ENCODE peak calls at places on chromosomes 12 and 14, in eight cellular contexts. Y is lower lobe of right lung; T is tibial nerve; Q is PC-9; H is Panc1; P is HepG2; I is mesendoderm; A is effector memory CD4-positive, alpha-beta T cell. F is an unnamed sample. For H3K4me1, the result is how much of the 10 kb centered on the place peaks cover.

GRCh38 chr14:76514599-76514998 is 138.7 kb downstream of the ESRRB start:
- DNase-seq in A (no peak), I (no peak), P (peak), T (no peak), Q (no peak), Y (no peak), H (no peak), F (no peak)

GRCh38 chr12:495466-495865 is 35.7 kb downstream of the B4GALNT3 start:
- DNase-seq in Q (no peak), Y (no peak), A (no peak), P (no peak), I (no peak), T (no peak), H (no peak), F (no peak)

GRCh38 chr12:15932975-15933374 is 21.8 kb downstream of the DERA start:
- DNase-seq in P (no peak), H (no peak), Y (no peak), A (no peak), T (no peak), Q (no peak), I (no peak), F (no peak)

GRCh38 chr14:67187210-67187609 is 2.0 kb upstream of the GARIN2 start:
- DNase-seq in H (peak), A (no peak), T (no peak), I (peak), P (peak), Y (no peak), Q (peak), F (no peak)

GRCh38 chr14:64702493-64703392 is 1.5 kb upstream of the PLEKHG3 start:
- DNase-seq in T (no peak), A (no peak), Y (peak), I (peak), Q (peak), H (no peak), P (no peak), F (peak)

GRCh38 chr12:78571953-78572352 is 292.6 kb upstream of the SYT1 start:
- DNase-seq in Q (no peak), H (no peak), Y (no peak), T (no peak), I (peak), A (no peak), P (no peak), F (no peak)

GRCh38 chr12:121132601-121133481 is at the start of gene P2RX7:
- DNase-seq in H (no peak), I (peak), A (peak), T (peak), Y (peak), Q (peak), P (no peak), F (peak)

GRCh38 chr14:41663478-41663845 is 56.8 kb downstream of the LRFN5 start:
- DNase-seq in Q (no peak), T (no peak), P (no peak), I (peak), Y (no peak), H (no peak), A (no peak), F (no peak)

GRCh38 chr14:50061664-50062437 is 54.5 kb downstream of the VCPKMT start:
- DNase-seq in Y (no peak), A (peak), H (no peak), P (peak), I (peak), Q (peak), T (no peak), F (peak)

GRCh38 chr12:108400900-108401480 is 61.9 kb upstream of the CMKLR1 start:
- DNase-seq in T (no peak), A (no peak), I (no peak), P (no peak), H (no peak), Y (no peak), Q (no peak), F (no peak)

GRCh38 chr12:121278450-121279375 is 17.8 kb downstream of the CAMKK2 start:
- DNase-seq in P (no peak), Y (peak), T (peak), A (no peak), I (no peak), H (no peak), Q (no peak), F (peak)

GRCh38 chr12:113030875-113031525 is 25.5 kb upstream of the DTX1 start:
- DNase-seq in Y (no peak), A (no peak), I (peak), T (peak), Q (peak), H (no peak), P (peak), F (no peak)

GRCh38 chr12:168763-169525 is 45.0 kb downstream of the SLC6A12 start:
- DNase-seq in P (no peak), A (no peak), H (no peak), T (no peak), Y (no peak), I (peak), Q (no peak), F (no peak)

GRCh38 chr12:49674318-49674985 is 32.8 kb downstream of the FMNL3 start:
- DNase-seq in H (no peak), A (no peak), T (peak), I (no peak), Y (no peak), P (no peak), Q (no peak), F (no peak)

GRCh38 chr14:75537071-75537470 is 14.8 kb downstream of the BATF start:
- DNase-seq in Y (no peak), H (no peak), T (no peak), I (no peak), P (no peak), A (no peak), Q (no peak), F (no peak)

GRCh38 chr12:25789520-25789919 is 169.0 kb upstream of the RASSF8 start:
- DNase-seq in A (no peak), Q (no peak), H (no peak), I (peak), Y (no peak), T (peak), P (no peak), F (no peak)

GRCh38 chr14:32608880-32609279 is 279.8 kb downstream of the AKAP6 start:
- DNase-seq in Q (no peak), A (no peak), H (no peak), P (no peak), I (peak), Y (no peak), T (no peak), F (no peak)

GRCh38 chr14:32609388-32609787 is 280.3 kb downstream of the AKAP6 start:
- DNase-seq in T (no peak), P (no peak), A (no peak), I (no peak), Y (no peak), Q (no peak), H (no peak), F (no peak)

GRCh38 chr14:32607399-32607798 is 278.3 kb downstream of the AKAP6 start:
- DNase-seq in H (no peak), Q (no peak), I (no peak), T (no peak), P (no peak), A (no peak), Y (no peak), F (no peak)

GRCh38 chr14:32603992-32604391 is 274.9 kb downstream of the AKAP6 start:
- DNase-seq in A (no peak), P (no peak), I (no peak), T (no peak), Y (no peak), Q (no peak), H (no peak), F (no peak)

DNA sequence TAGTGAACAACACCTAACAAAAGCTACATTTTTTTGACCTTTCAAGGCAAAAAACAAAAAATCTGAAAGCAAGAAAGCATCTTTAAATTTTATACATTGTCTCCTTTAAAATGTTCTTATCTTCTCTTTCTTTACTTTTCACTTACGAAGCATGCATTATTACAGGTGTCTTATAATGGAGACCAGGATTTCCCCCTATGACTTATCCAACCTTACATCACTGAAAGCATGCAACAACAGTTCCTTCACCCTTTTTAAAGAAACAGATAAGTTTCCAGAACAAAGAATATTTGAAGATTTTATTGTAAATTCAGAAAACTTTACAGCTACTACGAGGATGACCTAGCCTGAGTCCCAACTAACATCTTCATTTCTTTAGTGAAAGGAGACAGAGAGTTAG is 277.2 kb downstream of the AKAP6 start:
- DNase-seq in Q (no peak), T (no peak), A (no peak), I (no peak), Y (no peak), P (no peak), H (no peak), F (no peak)
- H3K4me1 ChIP-seq in Q (under half), T (under half), A (under half), I (under half), Y (under half), P (under half), H (under half), F (under half)

DNA sequence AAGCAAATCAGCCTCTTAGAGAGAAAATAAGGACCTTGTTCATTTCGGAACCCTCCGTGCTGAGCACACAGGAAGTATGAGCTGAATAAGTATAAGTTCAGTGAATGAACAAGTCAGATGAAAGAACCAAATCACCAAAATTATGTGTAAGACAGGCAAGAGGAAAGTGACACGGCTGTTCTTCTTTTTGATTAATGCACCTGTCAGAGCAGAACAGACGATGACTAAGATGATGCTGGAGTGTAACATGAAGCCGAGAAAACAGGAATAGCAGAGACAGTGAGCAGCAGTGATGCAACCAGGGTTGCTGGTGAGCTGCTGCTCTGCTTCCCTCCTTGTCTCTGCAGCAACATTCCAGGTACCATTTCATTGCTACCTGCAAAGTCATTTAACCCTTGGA is 861.1 kb downstream of the GALC start:
- DNase-seq in H (no peak), Y (no peak), Q (no peak), T (no peak), A (no peak), P (no peak), I (peak), F (no peak)
- H3K4me1 ChIP-seq in H (under half), Y (under half), Q (under half), T (under half), A (under half), P (under half), I (under half), F (under half)

GRCh38 chr12:46209165-46209564 is 59.7 kb downstream of the SLC38A1 start:
- DNase-seq in Y (no peak), A (no peak), P (no peak), Q (no peak), H (no peak), T (no peak), I (no peak), F (no peak)
- H3K4me1 ChIP-seq in Y (under half), A (half or more), P (under half), Q (under half), H (under half), T (under half), I (under half), F (under half)

DNA sequence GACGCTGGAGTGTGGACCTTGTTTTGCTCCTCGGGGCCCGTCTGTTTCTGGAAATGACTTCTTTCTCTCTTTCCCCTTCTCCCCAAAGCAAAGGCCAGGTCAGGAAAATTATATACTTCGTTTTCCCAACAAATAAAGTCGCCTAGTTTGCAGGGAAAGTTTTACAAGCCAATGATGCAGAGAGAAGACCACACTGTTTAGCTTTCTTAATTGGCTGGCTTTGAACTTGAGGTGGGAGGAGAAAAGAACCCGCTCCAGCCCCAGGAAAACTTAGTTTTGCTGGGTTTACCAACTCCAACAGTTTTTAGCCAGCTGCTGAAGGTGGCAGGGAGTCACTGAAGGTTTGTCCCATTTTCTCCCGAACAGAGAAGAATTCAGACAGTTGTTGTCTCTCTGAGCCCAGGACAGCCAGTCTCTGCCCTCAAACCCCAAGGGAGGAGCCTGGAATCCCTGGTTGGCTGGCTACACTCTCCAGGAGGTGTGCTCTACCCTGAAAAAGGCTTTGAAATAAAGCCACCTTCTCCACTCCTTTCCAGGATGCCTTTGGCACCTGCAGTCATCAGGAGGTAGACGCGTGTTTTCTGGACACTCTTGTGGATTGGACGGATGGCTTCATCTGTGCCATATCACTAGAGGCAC is 24.8 kb downstream of the BCL11B start:
- DNase-seq in A (no peak), P (no peak), Y (no peak), T (no peak), I (no peak), H (no peak), Q (no peak), F (no peak)
- H3K4me1 ChIP-seq in A (half or more), P (under half), Y (under half), T (under half), I (under half), H (under half), Q (under half), F (under half)

GRCh38 chr12:88572785-88573565 is 7.3 kb downstream of the KITLG start:
- DNase-seq in H (no peak), Q (no peak), Y (no peak), P (no peak), A (no peak), I (no peak), T (no peak), F (no peak)
- H3K4me1 ChIP-seq in H (under half), Q (under half), Y (under half), P (under half), A (under half), I (under half), T (under half), F (half or more)